ENCODE peak calls at places on chromosomes 12 and 14, in seven cellular contexts. Y is IMR-90, H is H1, K is mesendoderm, E is H9, D is trophoblast cell, Z is neuronal stem cell. L is an unnamed sample.

GRCh38 chr14:98161366-98161765 is 1110.6 kb downstream of the BCL11B start:
- DNase-seq in Y (no peak), H (no peak), K (no peak), E (no peak), D (no peak), Z (no peak), L (no peak)

GRCh38 chr12:20264608-20265114 is 103.7 kb upstream of the PDE3A start:
- DNase-seq in Y (peak), H (peak), K (peak), E (peak), D (no peak), Z (peak), L (peak)

GRCh38 chr12:8544295-8544694 is 3.6 kb upstream of the CLEC4E start:
- DNase-seq in Y (peak), H (peak), K (peak), E (peak), D (peak), Z (peak), L (peak)

GRCh38 chr12:16499617-16500016 is 106.3 kb downstream of the LMO3 start:
- DNase-seq in Y (no peak), H (no peak), K (no peak), E (no peak), D (no peak), Z (no peak), L (no peak)

GRCh38 chr12:100826323-100826722 is 31.7 kb downstream of the ANO4 start:
- DNase-seq in Y (peak), H (no peak), K (peak), E (peak), D (peak), Z (peak), L (peak)

GRCh38 chr14:81331229-81332026 is 68.7 kb downstream of the STON2 start:
- DNase-seq in Y (no peak), H (no peak), K (no peak), E (no peak), D (no peak), Z (no peak), L (no peak)

GRCh38 chr12:26345471-26346003 is 150.2 kb downstream of the SSPN start:
- DNase-seq in Y (peak), H (no peak), K (no peak), E (no peak), D (no peak), Z (no peak), L (no peak)

GRCh38 chr12:49442915-49443314 is 75.7 kb downstream of the SPATS2 start:
- DNase-seq in Y (no peak), H (no peak), K (no peak), E (no peak), D (no peak), Z (no peak), L (no peak)

GRCh38 chr14:96693252-96693820 is 103.8 kb upstream of the VRK1 start:
- DNase-seq in Y (no peak), H (no peak), K (peak), E (no peak), D (peak), Z (no peak), L (no peak)

GRCh38 chr12:113098428-113099028 is 37.0 kb downstream of the RASAL1 start:
- DNase-seq in Y (peak), H (peak), K (peak), E (peak), D (peak), Z (peak), L (peak)

DNA sequence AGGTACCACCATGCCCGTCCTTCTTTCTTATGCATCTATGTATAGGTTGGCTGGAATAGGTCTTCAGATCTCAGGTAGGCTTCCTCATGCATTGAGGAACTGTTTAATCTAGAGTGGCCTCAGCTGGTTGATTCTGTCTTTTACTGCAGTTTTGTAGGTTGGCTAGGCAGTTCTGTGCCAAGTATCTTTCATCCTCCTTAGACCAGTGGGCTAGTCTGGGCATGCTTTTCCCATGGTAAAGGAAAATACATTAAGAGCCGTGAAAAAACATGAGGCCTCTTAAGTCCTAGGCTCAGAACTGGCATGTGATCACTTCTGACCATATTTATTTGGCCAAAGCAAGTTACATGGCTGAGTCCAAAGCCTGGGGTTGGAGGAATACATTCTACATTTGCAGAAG is 137.3 kb downstream of the WIF1 start:
- DNase-seq in Y (no peak), H (no peak), K (no peak), E (no peak), D (no peak), Z (no peak), L (no peak)
- H3K23ac ChIP-seq in Y (no peak), H (no peak), K (no peak), E (no peak), D (no peak), Z (no peak), L (no peak)

GRCh38 chr12:104702565-104703139 is 245.9 kb downstream of the CHST11 start:
- DNase-seq in Y (no peak), H (no peak), K (no peak), E (no peak), D (no peak), Z (no peak), L (no peak)
- H3K27ac ChIP-seq in Y (no peak), H (no peak), K (no peak), E (no peak), D (no peak), Z (no peak), L (no peak)

GRCh38 chr12:27732281-27732680 is 21.6 kb downstream of the MRPS35 start:
- DNase-seq in Y (no peak), H (no peak), K (peak), E (peak), D (no peak), Z (no peak), L (no peak)

GRCh38 chr12:27733052-27733656 is 22.5 kb downstream of the MRPS35 start:
- DNase-seq in Y (peak), H (no peak), K (peak), E (no peak), D (peak), Z (no peak), L (peak)

GRCh38 chr12:27733791-27734190 is 23.2 kb downstream of the MRPS35 start:
- DNase-seq in Y (no peak), H (no peak), K (no peak), E (no peak), D (peak), Z (no peak), L (no peak)

GRCh38 chr12:27730097-27730588 is 19.5 kb downstream of the MRPS35 start:
- DNase-seq in Y (no peak), H (no peak), K (no peak), E (no peak), D (no peak), Z (no peak), L (no peak)
- H3K23ac ChIP-seq in Y (no peak), H (no peak), K (no peak), E (no peak), D (no peak), Z (no peak), L (no peak)

GRCh38 chr14:74574092-74574438 is 38.0 kb downstream of the LTBP2 start:
- DNase-seq in Y (no peak), H (no peak), K (no peak), E (no peak), D (no peak), Z (no peak), L (no peak)
- H3K27ac ChIP-seq in Y (peak), H (no peak), K (no peak), E (no peak), D (no peak), Z (no peak), L (peak)

DNA sequence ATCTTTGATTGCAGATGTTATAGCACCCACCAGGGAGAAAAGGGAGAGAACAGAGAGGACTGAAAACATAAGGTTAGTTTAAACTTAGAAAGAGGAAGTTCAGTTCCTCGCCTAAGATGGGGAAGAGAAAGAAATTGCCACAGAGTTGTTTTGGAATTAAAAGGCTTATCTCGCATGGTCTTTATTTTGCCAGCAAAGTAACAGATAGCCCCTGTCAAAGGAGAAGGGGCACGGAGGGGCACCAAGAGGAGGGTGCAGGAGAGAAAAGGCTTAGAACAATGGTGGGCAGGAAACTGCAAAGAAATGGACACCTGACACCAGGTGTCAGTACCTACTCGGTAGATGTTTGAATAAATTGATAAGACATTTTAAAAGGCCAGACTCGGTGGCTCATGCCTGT is 17.8 kb upstream of the OXA1L start:
- DNase-seq in Y (no peak), H (no peak), K (no peak), E (no peak), D (no peak), Z (no peak), L (no peak)
- H3K23ac ChIP-seq in Y (no peak), H (no peak), K (no peak), E (no peak), D (no peak), Z (no peak), L (no peak)